ENCODE peak calls at places on chromosomes 13 and 19, in eight cellular contexts. One of them, this sample, is unnamed.

GRCh38 chr19:18418034-18418724 is 1.0 kb upstream of the SSBP4 start:
- DNase-seq in HL-60: no peak
- DNase-seq in WTC11: peak
- DNase-seq in A549: no peak
- DNase-seq in adrenal gland: peak
- DNase-seq in choroid plexus epithelial cell: no peak
- DNase-seq in GM06990: no peak
- DNase-seq in neural crest cell: no peak
- DNase-seq in this sample: no peak

GRCh38 chr19:16266586-16266942 is 58.1 kb upstream of the KLF2 start:
- DNase-seq in adrenal gland: no peak
- DNase-seq in HL-60: no peak
- DNase-seq in WTC11: no peak
- DNase-seq in neural crest cell: no peak
- DNase-seq in GM06990: no peak
- DNase-seq in A549: no peak
- DNase-seq in choroid plexus epithelial cell: no peak
- DNase-seq in this sample: no peak

GRCh38 chr19:51702754-51703654 is 9.9 kb downstream of the SPACA6 start:
- DNase-seq in GM06990: no peak
- DNase-seq in WTC11: peak
- DNase-seq in A549: no peak
- DNase-seq in HL-60: no peak
- DNase-seq in neural crest cell: no peak
- DNase-seq in choroid plexus epithelial cell: peak
- DNase-seq in adrenal gland: peak
- DNase-seq in this sample: no peak

GRCh38 chr19:2500861-2501260 is 24.9 kb downstream of the GADD45B start:
- DNase-seq in HL-60: no peak
- DNase-seq in choroid plexus epithelial cell: no peak
- DNase-seq in adrenal gland: no peak
- DNase-seq in GM06990: no peak
- DNase-seq in WTC11: no peak
- DNase-seq in neural crest cell: no peak
- DNase-seq in A549: no peak
- DNase-seq in this sample: no peak

GRCh38 chr19:56091066-56091490 is 30.0 kb downstream of the ZNF787 start:
- DNase-seq in A549: no peak
- DNase-seq in choroid plexus epithelial cell: peak
- DNase-seq in HL-60: no peak
- DNase-seq in GM06990: no peak
- DNase-seq in adrenal gland: no peak
- DNase-seq in neural crest cell: no peak
- DNase-seq in WTC11: no peak
- DNase-seq in this sample: no peak

GRCh38 chr13:90485441-90485840 is 862.0 kb upstream of the MIR17HG start:
- DNase-seq in A549: no peak
- DNase-seq in HL-60: no peak
- DNase-seq in neural crest cell: no peak
- DNase-seq in GM06990: no peak
- DNase-seq in adrenal gland: no peak
- DNase-seq in WTC11: no peak
- DNase-seq in choroid plexus epithelial cell: peak
- DNase-seq in this sample: no peak

GRCh38 chr19:18488838-18489626 is 32.8 kb downstream of the ELL start:
- DNase-seq in neural crest cell: peak
- DNase-seq in WTC11: peak
- DNase-seq in GM06990: no peak
- DNase-seq in choroid plexus epithelial cell: no peak
- DNase-seq in HL-60: no peak
- DNase-seq in adrenal gland: no peak
- DNase-seq in A549: peak
- DNase-seq in this sample: no peak

GRCh38 chr19:44747739-44748425 is 626 bp upstream of the BCL3 start:
- DNase-seq in HL-60: peak
- DNase-seq in A549: peak
- DNase-seq in adrenal gland: peak
- DNase-seq in WTC11: no peak
- DNase-seq in GM06990: peak
- DNase-seq in choroid plexus epithelial cell: peak
- DNase-seq in neural crest cell: no peak
- DNase-seq in this sample: no peak

GRCh38 chr13:42075517-42075916 is 27.1 kb downstream of the DGKH start:
- DNase-seq in A549: no peak
- DNase-seq in neural crest cell: no peak
- DNase-seq in WTC11: no peak
- DNase-seq in GM06990: no peak
- DNase-seq in choroid plexus epithelial cell: no peak
- DNase-seq in HL-60: no peak
- DNase-seq in adrenal gland: no peak
- DNase-seq in this sample: peak

GRCh38 chr13:42992585-42993122 is 613 bp upstream of the EPSTI1 start:
- DNase-seq in WTC11: no peak
- DNase-seq in A549: no peak
- DNase-seq in neural crest cell: no peak
- DNase-seq in adrenal gland: no peak
- DNase-seq in GM06990: peak
- DNase-seq in choroid plexus epithelial cell: peak
- DNase-seq in HL-60: no peak
- DNase-seq in this sample: peak

GRCh38 chr13:41389580-41389979 is 67.8 kb upstream of the RGCC start:
- DNase-seq in neural crest cell: no peak
- DNase-seq in A549: no peak
- DNase-seq in adrenal gland: no peak
- DNase-seq in GM06990: no peak
- DNase-seq in choroid plexus epithelial cell: no peak
- DNase-seq in WTC11: no peak
- DNase-seq in HL-60: no peak
- DNase-seq in this sample: no peak

GRCh38 chr13:98182589-98182988 is 5.5 kb upstream of the RNF113B start:
- DNase-seq in adrenal gland: no peak
- DNase-seq in HL-60: no peak
- DNase-seq in GM06990: no peak
- DNase-seq in neural crest cell: no peak
- DNase-seq in A549: no peak
- DNase-seq in WTC11: no peak
- DNase-seq in choroid plexus epithelial cell: no peak
- DNase-seq in this sample: no peak

GRCh38 chr19:34662919-34663318 is 14.0 kb downstream of the SCGB2B2 start:
- DNase-seq in choroid plexus epithelial cell: peak
- DNase-seq in HL-60: no peak
- DNase-seq in GM06990: no peak
- DNase-seq in WTC11: peak
- DNase-seq in neural crest cell: no peak
- DNase-seq in A549: no peak
- DNase-seq in adrenal gland: no peak
- DNase-seq in this sample: peak

GRCh38 chr13:113650275-113650674 is 7.7 kb downstream of the ATP4B start:
- DNase-seq in choroid plexus epithelial cell: no peak
- DNase-seq in adrenal gland: peak
- DNase-seq in neural crest cell: no peak
- DNase-seq in A549: no peak
- DNase-seq in GM06990: no peak
- DNase-seq in HL-60: no peak
- DNase-seq in WTC11: peak
- DNase-seq in this sample: no peak

GRCh38 chr19:43432866-43433673 is 18.4 kb downstream of the TEX101 start:
- DNase-seq in neural crest cell: peak
- DNase-seq in choroid plexus epithelial cell: peak
- DNase-seq in HL-60: no peak
- DNase-seq in WTC11: peak
- DNase-seq in adrenal gland: peak
- DNase-seq in A549: peak
- DNase-seq in GM06990: peak
- DNase-seq in this sample: peak

GRCh38 chr13:96991072-96991471 is 3.2 kb downstream of the OXGR1 start:
- DNase-seq in HL-60: no peak
- DNase-seq in GM06990: no peak
- DNase-seq in choroid plexus epithelial cell: no peak
- DNase-seq in adrenal gland: no peak
- DNase-seq in A549: no peak
- DNase-seq in WTC11: no peak
- DNase-seq in neural crest cell: no peak
- DNase-seq in this sample: no peak

GRCh38 chr19:29965529-29965928 is 23.5 kb downstream of the URI1 start:
- DNase-seq in WTC11: no peak
- DNase-seq in A549: no peak
- DNase-seq in choroid plexus epithelial cell: peak
- DNase-seq in GM06990: no peak
- DNase-seq in adrenal gland: no peak
- DNase-seq in neural crest cell: no peak
- DNase-seq in HL-60: no peak
- DNase-seq in this sample: no peak

GRCh38 chr13:40517486-40518311 is 148.7 kb downstream of the FOXO1 start:
- DNase-seq in HL-60: no peak
- DNase-seq in WTC11: no peak
- DNase-seq in choroid plexus epithelial cell: no peak
- DNase-seq in GM06990: peak
- DNase-seq in A549: no peak
- DNase-seq in neural crest cell: no peak
- DNase-seq in adrenal gland: no peak
- DNase-seq in this sample: peak

GRCh38 chr13:30840515-30840914 is 65.6 kb upstream of the MEDAG start:
- DNase-seq in GM06990: no peak
- DNase-seq in neural crest cell: no peak
- DNase-seq in adrenal gland: no peak
- DNase-seq in HL-60: no peak
- DNase-seq in WTC11: no peak
- DNase-seq in A549: no peak
- DNase-seq in choroid plexus epithelial cell: no peak
- DNase-seq in this sample: no peak

GRCh38 chr19:9989504-9989903 is 20.8 kb downstream of the COL5A3 start:
- DNase-seq in GM06990: no peak
- DNase-seq in A549: no peak
- DNase-seq in neural crest cell: no peak
- DNase-seq in WTC11: no peak
- DNase-seq in adrenal gland: no peak
- DNase-seq in choroid plexus epithelial cell: no peak
- DNase-seq in HL-60: no peak
- DNase-seq in this sample: no peak

DNA sequence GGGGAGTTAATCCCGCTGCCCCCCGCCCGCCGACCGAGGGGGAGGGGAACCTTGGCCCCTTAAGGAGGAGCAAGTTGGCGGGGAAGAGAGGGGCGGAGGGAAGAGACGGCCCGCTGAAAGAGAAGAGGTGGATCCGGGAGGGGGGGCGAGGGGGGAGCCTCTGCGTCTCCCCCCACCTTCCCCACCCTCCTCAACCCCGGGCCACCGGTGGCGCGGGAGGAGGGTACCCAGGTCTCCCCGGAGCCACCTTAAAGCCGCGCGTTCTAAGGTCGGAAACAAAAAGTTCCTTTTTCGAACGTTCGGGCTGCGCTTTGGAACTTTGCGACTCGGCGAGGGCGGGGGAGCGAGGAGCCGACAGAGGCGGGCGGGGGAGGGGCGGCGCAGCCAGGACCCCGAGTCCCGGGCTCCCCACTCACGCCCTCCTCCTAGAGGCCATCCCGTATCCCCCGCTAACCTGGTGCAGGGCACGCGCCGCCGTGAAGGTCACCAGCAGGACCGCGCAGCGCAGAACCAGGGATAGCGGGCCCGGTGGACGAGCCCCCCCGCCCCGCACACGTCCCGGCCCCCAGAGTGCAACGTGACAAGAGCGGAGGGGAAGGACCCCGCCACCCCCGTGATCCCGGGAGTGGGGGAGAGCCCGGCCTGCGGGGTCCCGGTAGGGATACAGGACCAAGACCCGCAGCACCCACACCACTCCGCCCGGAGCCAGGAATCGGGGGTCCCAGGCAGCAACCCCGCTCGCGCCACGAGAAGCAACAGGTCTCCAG is 662 bp downstream of the ERF start:
- DNase-seq in A549: peak
- DNase-seq in HL-60: peak
- DNase-seq in neural crest cell: peak
- DNase-seq in WTC11: peak
- DNase-seq in choroid plexus epithelial cell: peak
- DNase-seq in adrenal gland: peak
- DNase-seq in GM06990: peak
- DNase-seq in this sample: peak
- TF ChIP-seq CTCF in A549: no peak
- TF ChIP-seq CTCF in HL-60: no peak
- TF ChIP-seq CTCF in neural crest cell: no peak
- TF ChIP-seq CTCF in WTC11: no peak
- TF ChIP-seq CTCF in choroid plexus epithelial cell: no peak
- TF ChIP-seq CTCF in adrenal gland: no peak
- TF ChIP-seq CTCF in GM06990: peak
- TF ChIP-seq CTCF in this sample: no peak

GRCh38 chr19:42126565-42126964 is 5.7 kb downstream of the POU2F2 start:
- DNase-seq in A549: no peak
- DNase-seq in WTC11: no peak
- DNase-seq in GM06990: peak
- DNase-seq in adrenal gland: no peak
- DNase-seq in neural crest cell: no peak
- DNase-seq in HL-60: no peak
- DNase-seq in choroid plexus epithelial cell: no peak
- DNase-seq in this sample: peak
- TF ChIP-seq CTCF in A549: no peak
- TF ChIP-seq CTCF in WTC11: no peak
- TF ChIP-seq CTCF in GM06990: no peak
- TF ChIP-seq CTCF in adrenal gland: no peak
- TF ChIP-seq CTCF in neural crest cell: no peak
- TF ChIP-seq CTCF in HL-60: no peak
- TF ChIP-seq CTCF in choroid plexus epithelial cell: no peak
- TF ChIP-seq CTCF in this sample: no peak

GRCh38 chr13:46086985-46087384 is 17.8 kb downstream of the CPB2 start:
- DNase-seq in WTC11: no peak
- DNase-seq in neural crest cell: no peak
- DNase-seq in adrenal gland: no peak
- DNase-seq in GM06990: no peak
- DNase-seq in HL-60: no peak
- DNase-seq in A549: no peak
- DNase-seq in choroid plexus epithelial cell: no peak
- DNase-seq in this sample: no peak
- TF ChIP-seq CTCF in WTC11: no peak
- TF ChIP-seq CTCF in neural crest cell: no peak
- TF ChIP-seq CTCF in adrenal gland: no peak
- TF ChIP-seq CTCF in GM06990: no peak
- TF ChIP-seq CTCF in HL-60: no peak
- TF ChIP-seq CTCF in A549: no peak
- TF ChIP-seq CTCF in choroid plexus epithelial cell: no peak
- TF ChIP-seq CTCF in this sample: no peak

DNA sequence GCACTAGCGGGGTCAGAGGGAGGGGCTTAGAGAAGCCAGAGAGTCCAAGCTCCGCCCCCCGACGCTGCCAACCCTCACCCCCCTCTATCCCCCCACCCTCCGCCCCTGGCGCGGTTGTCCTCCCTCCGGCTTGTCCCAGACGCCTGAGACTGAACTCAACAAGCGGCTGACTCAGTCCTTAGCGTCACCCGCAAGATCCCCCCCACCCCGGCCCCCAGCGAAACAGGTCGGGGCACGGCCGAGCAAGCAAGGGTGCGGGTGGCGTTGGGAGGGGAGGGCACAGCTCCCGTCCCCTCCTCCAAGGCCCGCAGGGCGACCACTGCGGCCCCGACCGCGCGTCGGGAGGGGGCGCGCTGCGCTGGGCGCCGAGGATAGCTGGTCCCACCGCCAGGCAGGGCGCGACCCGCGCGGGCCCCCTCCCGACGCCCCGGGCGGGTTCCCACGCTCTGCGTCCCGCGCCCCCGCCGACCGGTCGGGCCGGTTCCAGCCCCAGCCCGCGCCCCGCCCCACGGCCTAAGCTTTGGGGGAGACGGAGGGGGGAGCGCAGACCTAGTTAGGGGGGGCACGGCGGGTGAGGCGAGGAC is 5.3 kb downstream of the NOTCH3 start:
- DNase-seq in choroid plexus epithelial cell: peak
- DNase-seq in A549: peak
- DNase-seq in GM06990: no peak
- DNase-seq in HL-60: no peak
- DNase-seq in neural crest cell: peak
- DNase-seq in WTC11: peak
- DNase-seq in adrenal gland: no peak
- DNase-seq in this sample: no peak
- TF ChIP-seq CTCF in choroid plexus epithelial cell: no peak
- TF ChIP-seq CTCF in A549: no peak
- TF ChIP-seq CTCF in GM06990: no peak
- TF ChIP-seq CTCF in HL-60: no peak
- TF ChIP-seq CTCF in neural crest cell: peak
- TF ChIP-seq CTCF in WTC11: no peak
- TF ChIP-seq CTCF in adrenal gland: no peak
- TF ChIP-seq CTCF in this sample: peak

This sample was measured in GM13976.